ENCODE peak calls at places on chromosomes 12 and 14, in eight cellular contexts. A, D, J, L, Y, X, R and V are unnamed samples.

GRCh38 chr14:102659797-102660196 is 67.3 kb downstream of the RCOR1 start:
- DNase-seq in L (no peak), X (peak; percentile 64), D (no peak), Y (no peak), J (no peak), R (peak; percentile 56), A (peak; percentile 74), V (no peak)

GRCh38 chr12:99119449-99119848 is 474.4 kb downstream of the APAF1 start:
- DNase-seq in R (no peak), A (no peak), D (no peak), Y (no peak), J (no peak), X (no peak), L (no peak), V (no peak)

GRCh38 chr12:89544730-89545184 is 18.9 kb upstream of the POC1B start:
- DNase-seq in A (peak; percentile 42), Y (peak; percentile 32), X (peak; percentile 53), J (peak; percentile 37), R (peak; percentile 71), D (peak; percentile 66), L (peak; percentile 66), V (peak; percentile 57)

GRCh38 chr14:65536781-65537423 is 124.4 kb downstream of the FUT8 start:
- DNase-seq in L (no peak), A (no peak), R (no peak), D (no peak), J (no peak), Y (no peak), X (no peak), V (no peak)

GRCh38 chr14:85732031-85732430 is 202.1 kb downstream of the FLRT2 start:
- DNase-seq in J (no peak), X (peak; percentile 39), A (no peak), L (no peak), R (no peak), Y (no peak), D (no peak), V (no peak)

GRCh38 chr12:15364221-15365170 is 42.2 kb downstream of the PTPRO start:
- DNase-seq in A (no peak), L (no peak), J (no peak), Y (peak; percentile 5), X (peak; percentile 24), R (peak; percentile 12), D (no peak), V (no peak)

GRCh38 chr14:67710209-67710608 is 8.5 kb downstream of the RDH12 start:
- DNase-seq in Y (no peak), L (no peak), A (no peak), J (no peak), D (no peak), X (no peak), R (no peak), V (no peak)

GRCh38 chr12:42496886-42497285 is 92.7 kb downstream of the PRICKLE1 start:
- DNase-seq in D (no peak), X (no peak), R (no peak), Y (no peak), J (no peak), A (no peak), L (no peak), V (no peak)

GRCh38 chr12:53171725-53172329 is 8.7 kb upstream of the ZNF740 start:
- DNase-seq in R (no peak), A (no peak), X (no peak), D (no peak), J (no peak), Y (peak; percentile 47), L (no peak), V (no peak)

GRCh38 chr12:56071648-56072047 is 8.3 kb upstream of the ERBB3 start:
- DNase-seq in R (peak; percentile 27), D (no peak), A (peak; percentile 14), X (peak; percentile 20), Y (no peak), L (no peak), J (no peak), V (no peak)

GRCh38 chr12:15787801-15788200 is 1.4 kb downstream of the EPS8 start:
- DNase-seq in X (no peak), D (no peak), A (peak; percentile 49), Y (no peak), L (no peak), J (no peak), R (no peak), V (no peak)

GRCh38 chr12:106051853-106052531 is 86.8 kb downstream of the NUAK1 start:
- DNase-seq in D (no peak), L (no peak), J (no peak), R (no peak), Y (no peak), X (no peak), A (no peak), V (no peak)

GRCh38 chr12:102800565-102800964 is 116.5 kb downstream of the PAH start:
- DNase-seq in Y (no peak), D (no peak), L (no peak), A (no peak), X (no peak), R (no peak), J (no peak), V (no peak)

GRCh38 chr14:60643443-60644402 is 5.6 kb downstream of the SIX1 start:
- DNase-seq in R (no peak), A (peak; percentile 47), D (no peak), X (no peak), L (no peak), Y (peak; percentile 29), J (no peak), V (peak; percentile 46)

GRCh38 chr12:115341442-115341841 is 657.5 kb upstream of the TBX3 start:
- DNase-seq in J (peak; percentile 84), A (peak; percentile 99), L (peak; percentile 51), D (peak; percentile 84), Y (no peak), X (peak; percentile 96), R (peak; percentile 97), V (peak; percentile 91)

GRCh38 chr12:50017047-50017446 is 8.2 kb downstream of the RACGAP1 start:
- DNase-seq in R (peak; percentile 96), J (no peak), D (peak; percentile 46), X (peak; percentile 97), A (peak; percentile 95), Y (no peak), L (peak; percentile 56), V (peak; percentile 71)

GRCh38 chr12:132955094-132955932 is 793 bp downstream of the ZNF605 start:
- DNase-seq in X (peak; percentile 82), R (peak; percentile 72), A (peak; percentile 78), L (peak; percentile 44), J (peak; percentile 51), D (peak; percentile 47), Y (no peak), V (peak; percentile 25)

GRCh38 chr14:36451346-36452065 is 68.5 kb downstream of the NKX2-1 start:
- DNase-seq in L (no peak), Y (no peak), A (no peak), R (no peak), D (no peak), X (no peak), J (no peak), V (no peak)

GRCh38 chr12:6346235-6346832 is 4.5 kb upstream of the TNFRSF1A start:
- DNase-seq in J (no peak), A (no peak), D (no peak), R (no peak), Y (no peak), L (no peak), X (no peak), V (no peak)

GRCh38 chr14:22523283-22523682 is 65.7 kb downstream of the DAD1 start:
- DNase-seq in X (no peak), J (no peak), Y (no peak), R (no peak), D (no peak), A (no peak), L (no peak), V (no peak)

GRCh38 chr12:81591256-81591655 is 167.9 kb downstream of the PPFIA2 start:
- DNase-seq in L (no peak), Y (no peak), A (no peak), X (no peak), J (no peak), R (no peak), D (no peak), V (no peak)

GRCh38 chr14:31138301-31138700 is 69.3 kb downstream of the HECTD1 start:
- DNase-seq in Y (no peak), R (no peak), X (peak; percentile 12), L (no peak), D (no peak), J (no peak), A (peak; percentile 42), V (no peak)

DNA sequence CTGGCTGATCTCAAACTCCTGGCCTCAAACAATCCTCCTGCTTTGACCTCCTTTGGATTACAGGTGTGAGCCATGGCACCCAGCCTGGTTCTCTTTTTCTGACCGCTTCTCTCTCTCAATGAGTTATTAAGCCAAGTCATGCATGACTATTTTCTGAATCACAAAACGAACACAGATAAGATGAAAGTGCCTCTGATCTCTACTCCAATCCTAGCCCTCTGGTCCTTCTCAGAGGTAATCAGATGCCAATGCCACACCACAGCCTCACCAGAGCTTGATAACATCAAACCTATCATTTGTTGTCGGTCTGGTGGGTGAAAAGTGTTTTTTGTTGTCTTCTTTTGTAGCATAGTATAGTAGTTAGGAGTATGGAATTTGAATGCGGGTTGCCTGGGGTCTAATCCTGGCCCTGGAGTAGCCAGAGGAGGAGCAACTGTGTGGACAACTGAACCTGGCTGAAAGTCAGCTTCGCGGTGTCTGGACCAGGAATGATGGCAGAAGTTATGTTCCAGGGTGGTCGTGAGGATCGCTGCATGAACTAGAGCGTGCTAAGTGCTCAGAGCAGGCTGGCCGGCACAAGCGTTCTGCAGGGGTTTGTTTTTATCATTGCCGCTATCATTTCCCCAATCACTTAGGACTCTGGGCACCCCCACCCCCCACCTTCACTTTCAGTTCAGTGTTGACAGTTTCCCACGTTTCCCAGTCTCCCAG is 77.9 kb downstream of the SPRING1 start:
- DNase-seq in R (no peak), A (no peak), Y (no peak), J (no peak), L (no peak), X (peak; percentile 28), D (no peak), V (no peak)
- H3K4me3 ChIP-seq in R (no peak overlapping the region), A (no peak overlapping the region), Y (no peak overlapping the region), J (no peak overlapping the region), L (no peak overlapping the region), X (no peak overlapping the region), D (no peak overlapping the region), V (no peak overlapping the region)

DNA sequence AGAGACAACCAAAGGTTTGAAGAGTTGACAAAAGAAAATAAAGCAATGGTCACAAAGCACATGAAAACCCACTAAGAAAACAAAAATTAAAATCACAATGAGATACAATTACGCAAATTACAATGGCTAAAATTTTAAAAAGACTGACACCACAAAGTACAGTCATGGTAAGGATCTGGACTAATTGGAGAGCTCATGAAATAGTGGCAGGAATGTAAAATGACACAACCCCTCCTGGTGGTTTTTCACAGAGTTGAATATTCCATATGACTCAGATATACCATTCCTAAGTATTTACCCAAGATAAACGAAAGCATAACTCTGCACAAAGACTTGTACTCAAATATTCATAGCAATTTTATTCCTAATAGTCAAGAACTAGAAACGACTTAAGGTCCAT is 65.9 kb downstream of the NOVA1 start:
- DNase-seq in X (peak; percentile 79), L (no peak), J (no peak), Y (no peak), A (peak; percentile 62), R (peak; percentile 68), D (no peak), V (no peak)
- TF ChIP-seq CTCF in X (peak; percentile 48), L (no peak), J (no peak), Y (no peak), A (peak; percentile 32), R (peak; percentile 38), D (no peak), V (no peak)

GRCh38 chr12:96197503-96198272 is 3.5 kb downstream of the ELK3 start:
- DNase-seq in D (no peak), A (peak; percentile 90), X (peak; percentile 87), R (peak; percentile 91), L (no peak), J (no peak), Y (no peak), V (peak; percentile 89)
- H3K4me3 ChIP-seq in D (no peak overlapping the region), A (no peak overlapping the region), X (no peak overlapping the region), R (no peak overlapping the region), L (no peak overlapping the region), J (peak overlapping the region; percentile 74), Y (no peak overlapping the region), V (no peak overlapping the region)

GRCh38 chr14:75427482-75428229 is at the start of gene JDP2:
- DNase-seq in R (peak; percentile 91), L (peak; percentile 94), X (peak; percentile 92), Y (peak; percentile 83), J (peak; percentile 95), A (peak; percentile 79), D (peak; percentile 97), V (peak; percentile 38)
- TF ChIP-seq CTCF in R (no peak), L (peak; percentile 39), X (no peak), Y (peak; percentile 20), J (peak; percentile 23), A (no peak), D (peak; percentile 8), V (peak; percentile 17)